ENCODE peak calls at places on chromosomes 2 and 18, in nine cellular contexts. M, V, E, U, T, W, K, J and Q are unnamed samples.
A peak's percentile ranks its signal among the peaks of the same experiment; 100 is the strongest.

GRCh38 chr2:29247336-29247914 is 132.2 kb downstream of the CLIP4 start:
- DNase-seq in T (no peak), K (no peak), J (no peak), U (no peak), W (no peak), V (no peak), M (no peak), E (no peak), Q (no peak)

GRCh38 chr2:172968061-172968469 is 107.6 kb upstream of the MAP3K20 start:
- DNase-seq in E (no peak), K (peak; percentile 53), J (no peak), V (no peak), T (no peak), W (no peak), U (no peak), M (no peak), Q (no peak)

GRCh38 chr2:234919711-234920110 is 32.1 kb upstream of the SH3BP4 start:
- DNase-seq in J (no peak), W (no peak), M (no peak), E (no peak), K (peak; percentile 46), U (no peak), V (no peak), T (no peak), Q (no peak)

GRCh38 chr2:224333631-224334030 is 68.3 kb downstream of the FAM124B start:
- DNase-seq in U (no peak), E (no peak), M (no peak), K (no peak), J (no peak), W (no peak), V (no peak), T (no peak), Q (no peak)

GRCh38 chr2:73827018-73827417 is 1.7 kb upstream of the STAMBP start:
- DNase-seq in K (peak; percentile 35), M (no peak), E (no peak), W (no peak), T (no peak), U (no peak), V (no peak), J (no peak), Q (peak; percentile 30)

GRCh38 chr2:70946832-70947442 is 11.2 kb downstream of the ATP6V1B1 start:
- DNase-seq in W (peak; percentile 10), V (peak; percentile 27), E (peak; percentile 18), K (no peak), M (no peak), U (peak; percentile 46), T (peak; percentile 30), J (peak; percentile 56), Q (peak; percentile 64)

GRCh38 chr18:79791141-79791972 is 6.4 kb upstream of the KCNG2 start:
- DNase-seq in W (no peak), J (no peak), K (peak; percentile 77), T (no peak), E (peak; percentile 65), M (peak; percentile 86), V (no peak), U (no peak), Q (peak; percentile 77)

GRCh38 chr2:77271262-77271661 is 250.9 kb downstream of the LRRTM4 start:
- DNase-seq in W (no peak), T (no peak), E (no peak), V (no peak), J (no peak), U (no peak), M (no peak), K (no peak), Q (no peak)

GRCh38 chr2:220353897-220354296 is 726.5 kb downstream of the SLC4A3 start:
- DNase-seq in E (no peak), K (peak; percentile 75), W (no peak), T (no peak), V (no peak), M (peak; percentile 73), U (no peak), J (no peak), Q (no peak)

GRCh38 chr18:46591821-46592391 is 65.1 kb downstream of the LOXHD1 start:
- DNase-seq in K (no peak), T (no peak), W (no peak), U (no peak), J (no peak), E (no peak), V (no peak), M (no peak), Q (no peak)

GRCh38 chr2:17813015-17813741 is 3.1 kb upstream of the MSGN1 start:
- DNase-seq in M (peak; percentile 95), J (no peak), E (no peak), W (no peak), U (no peak), V (no peak), T (no peak), K (peak; percentile 95), Q (no peak)

GRCh38 chr2:102806250-102806837 is 44.5 kb downstream of the TMEM182 start:
- DNase-seq in K (peak; percentile 58), W (peak; percentile 25), M (no peak), U (no peak), T (peak; percentile 11), V (no peak), E (no peak), J (peak; percentile 73), Q (peak; percentile 53)

GRCh38 chr18:25350561-25351201 is 1.3 kb downstream of the ZNF521 start:
- DNase-seq in W (peak; percentile 10), T (no peak), K (peak; percentile 2), J (peak; percentile 55), E (no peak), V (no peak), U (peak; percentile 10), M (no peak), Q (peak; percentile 40)

GRCh38 chr2:177172034-177172880 is 40.3 kb upstream of the HNRNPA3 start:
- DNase-seq in U (no peak), E (no peak), W (no peak), M (peak; percentile 82), V (no peak), T (no peak), J (no peak), K (peak; percentile 81), Q (no peak)

GRCh38 chr2:12701786-12702660 is 14.7 kb upstream of the TRIB2 start:
- DNase-seq in E (no peak), T (no peak), W (no peak), U (no peak), M (peak; percentile 73), J (no peak), K (peak; percentile 88), V (no peak), Q (no peak)

GRCh38 chr2:96146151-96146880 is 1.1 kb upstream of the DUSP2 start:
- DNase-seq in K (peak; percentile 58), W (no peak), T (peak; percentile 95), U (peak; percentile 89), V (peak; percentile 83), M (no peak), J (peak; percentile 84), E (peak; percentile 85), Q (peak; percentile 89)

GRCh38 chr2:239893236-239893515 is 132.0 kb downstream of the NDUFA10 start:
- DNase-seq in J (no peak), M (no peak), U (no peak), V (no peak), E (no peak), K (no peak), T (no peak), W (no peak), Q (no peak)

GRCh38 chr2:139281124-139281523 is 500.9 kb upstream of the NXPH2 start:
- DNase-seq in T (no peak), U (no peak), K (no peak), W (no peak), J (no peak), E (no peak), M (no peak), V (no peak), Q (no peak)

GRCh38 chr18:8785261-8785660 is 79.9 kb downstream of the MTCL1 start:
- DNase-seq in K (no peak), V (no peak), T (no peak), U (no peak), E (no peak), M (no peak), J (no peak), W (no peak), Q (no peak)

GRCh38 chr2:208183526-208183925 is 6.3 kb downstream of the C2orf80 start:
- DNase-seq in T (no peak), J (no peak), E (no peak), V (no peak), M (no peak), W (no peak), U (no peak), K (no peak), Q (no peak)

GRCh38 chr2:124755386-124755785 is 730.3 kb downstream of the CNTNAP5 start:
- DNase-seq in U (no peak), K (no peak), W (no peak), M (no peak), J (no peak), V (no peak), T (no peak), E (no peak), Q (no peak)